ENCODE peak calls at places on chromosomes 1 and 21, in eight cellular contexts. One of them, this sample, is unnamed.

GRCh38 chr21:42164064-42164789 is 54.7 kb upstream of the ABCG1 start:
- DNase-seq in HCT116: peak
- DNase-seq in IMR-90: no peak
- DNase-seq in A549: no peak
- DNase-seq in adrenal gland: peak
- DNase-seq in ovary: no peak
- DNase-seq in transverse colon: peak
- DNase-seq in right lobe of liver: peak
- DNase-seq in this sample: peak

GRCh38 chr21:45386728-45387371 is 18.1 kb upstream of the COL18A1 start:
- DNase-seq in A549: no peak
- DNase-seq in ovary: peak
- DNase-seq in right lobe of liver: peak
- DNase-seq in adrenal gland: peak
- DNase-seq in IMR-90: peak
- DNase-seq in transverse colon: no peak
- DNase-seq in HCT116: no peak
- DNase-seq in this sample: peak

GRCh38 chr1:186535388-186536133 is 74.6 kb upstream of the PDC start:
- DNase-seq in A549: peak
- DNase-seq in right lobe of liver: no peak
- DNase-seq in transverse colon: no peak
- DNase-seq in HCT116: no peak
- DNase-seq in adrenal gland: no peak
- DNase-seq in ovary: no peak
- DNase-seq in IMR-90: peak
- DNase-seq in this sample: no peak

GRCh38 chr1:102691592-102692090 is 416.7 kb downstream of the COL11A1 start:
- DNase-seq in IMR-90: no peak
- DNase-seq in ovary: no peak
- DNase-seq in HCT116: no peak
- DNase-seq in right lobe of liver: no peak
- DNase-seq in transverse colon: no peak
- DNase-seq in A549: no peak
- DNase-seq in adrenal gland: no peak
- DNase-seq in this sample: no peak

GRCh38 chr1:206717237-206717989 is 32.7 kb downstream of the MAPKAPK2 start:
- DNase-seq in right lobe of liver: no peak
- DNase-seq in HCT116: no peak
- DNase-seq in transverse colon: peak
- DNase-seq in adrenal gland: no peak
- DNase-seq in IMR-90: no peak
- DNase-seq in ovary: no peak
- DNase-seq in A549: no peak
- DNase-seq in this sample: no peak

GRCh38 chr1:151459331-151460046 is at the start of gene POGZ:
- DNase-seq in A549: peak
- DNase-seq in ovary: peak
- DNase-seq in transverse colon: peak
- DNase-seq in adrenal gland: peak
- DNase-seq in HCT116: peak
- DNase-seq in right lobe of liver: peak
- DNase-seq in IMR-90: peak
- DNase-seq in this sample: peak

GRCh38 chr1:54489627-54490240 is 58.3 kb upstream of the ACOT11 start:
- DNase-seq in adrenal gland: no peak
- DNase-seq in right lobe of liver: no peak
- DNase-seq in A549: no peak
- DNase-seq in HCT116: no peak
- DNase-seq in transverse colon: no peak
- DNase-seq in IMR-90: no peak
- DNase-seq in ovary: no peak
- DNase-seq in this sample: no peak

GRCh38 chr1:29708818-29709710 is 472.7 kb downstream of the PTPRU start:
- DNase-seq in HCT116: no peak
- DNase-seq in transverse colon: no peak
- DNase-seq in IMR-90: peak
- DNase-seq in A549: peak
- DNase-seq in right lobe of liver: no peak
- DNase-seq in adrenal gland: no peak
- DNase-seq in ovary: no peak
- DNase-seq in this sample: no peak

GRCh38 chr1:29474274-29474824 is 238.0 kb downstream of the PTPRU start:
- DNase-seq in HCT116: no peak
- DNase-seq in transverse colon: no peak
- DNase-seq in A549: no peak
- DNase-seq in ovary: no peak
- DNase-seq in IMR-90: no peak
- DNase-seq in adrenal gland: no peak
- DNase-seq in right lobe of liver: no peak
- DNase-seq in this sample: no peak

GRCh38 chr1:87155180-87155579 is 173.5 kb upstream of the LMO4 start:
- DNase-seq in HCT116: no peak
- DNase-seq in adrenal gland: no peak
- DNase-seq in ovary: no peak
- DNase-seq in IMR-90: no peak
- DNase-seq in right lobe of liver: no peak
- DNase-seq in A549: no peak
- DNase-seq in transverse colon: no peak
- DNase-seq in this sample: no peak

GRCh38 chr1:87156124-87156523 is 172.6 kb upstream of the LMO4 start:
- DNase-seq in A549: no peak
- DNase-seq in HCT116: no peak
- DNase-seq in adrenal gland: no peak
- DNase-seq in transverse colon: no peak
- DNase-seq in ovary: no peak
- DNase-seq in right lobe of liver: no peak
- DNase-seq in IMR-90: no peak
- DNase-seq in this sample: no peak

GRCh38 chr1:87151500-87152421 is 176.9 kb upstream of the LMO4 start:
- DNase-seq in adrenal gland: no peak
- DNase-seq in right lobe of liver: peak
- DNase-seq in ovary: peak
- DNase-seq in A549: no peak
- DNase-seq in IMR-90: peak
- DNase-seq in transverse colon: peak
- DNase-seq in HCT116: no peak
- DNase-seq in this sample: peak

GRCh38 chr1:87155648-87156047 is 173.0 kb upstream of the LMO4 start:
- DNase-seq in ovary: no peak
- DNase-seq in IMR-90: no peak
- DNase-seq in right lobe of liver: no peak
- DNase-seq in transverse colon: no peak
- DNase-seq in A549: no peak
- DNase-seq in HCT116: no peak
- DNase-seq in adrenal gland: no peak
- DNase-seq in this sample: no peak

DNA sequence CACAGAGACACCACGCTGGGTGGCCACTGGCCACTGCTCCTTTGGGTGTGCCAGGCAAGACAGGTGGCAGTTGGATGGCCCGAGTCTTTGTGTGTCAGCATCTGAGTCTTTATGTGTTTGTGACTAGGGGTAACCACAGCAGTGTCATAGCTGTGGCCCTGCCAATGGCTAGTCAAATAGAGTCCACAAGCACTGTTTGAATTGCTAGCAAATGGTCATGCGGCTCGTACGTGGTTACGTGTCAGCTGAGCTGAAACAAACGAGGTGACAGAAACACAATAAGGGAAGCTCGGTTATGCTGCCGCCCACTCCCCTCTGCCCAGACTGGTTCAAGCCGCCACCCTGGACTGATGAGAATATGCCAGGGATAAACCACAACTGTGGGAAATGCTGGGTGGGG is 174.3 kb upstream of the LMO4 start:
- DNase-seq in right lobe of liver: no peak
- DNase-seq in IMR-90: no peak
- DNase-seq in HCT116: no peak
- DNase-seq in A549: no peak
- DNase-seq in ovary: no peak
- DNase-seq in adrenal gland: no peak
- DNase-seq in transverse colon: no peak
- DNase-seq in this sample: no peak
- H3K27ac ChIP-seq in right lobe of liver: no peak
- H3K27ac ChIP-seq in IMR-90: no peak
- H3K27ac ChIP-seq in HCT116: no peak
- H3K27ac ChIP-seq in A549: no peak
- H3K27ac ChIP-seq in ovary: no peak
- H3K27ac ChIP-seq in adrenal gland: no peak
- H3K27ac ChIP-seq in transverse colon: no peak
- H3K27ac ChIP-seq in this sample: no peak

GRCh38 chr1:30765610-30766434 is 8.2 kb upstream of the LAPTM5 start:
- DNase-seq in A549: no peak
- DNase-seq in IMR-90: no peak
- DNase-seq in adrenal gland: no peak
- DNase-seq in transverse colon: no peak
- DNase-seq in ovary: no peak
- DNase-seq in HCT116: no peak
- DNase-seq in right lobe of liver: no peak
- DNase-seq in this sample: no peak
- TF ChIP-seq POLR2A in A549: no peak
- TF ChIP-seq POLR2A in IMR-90: no peak
- TF ChIP-seq POLR2A in adrenal gland: no peak
- TF ChIP-seq POLR2A in transverse colon: no peak
- TF ChIP-seq POLR2A in ovary: no peak
- TF ChIP-seq POLR2A in HCT116: no peak
- TF ChIP-seq POLR2A in right lobe of liver: no peak
- TF ChIP-seq POLR2A in this sample: no peak

GRCh38 chr1:169680377-169681019 is 30.9 kb downstream of the SELL start:
- DNase-seq in HCT116: no peak
- DNase-seq in A549: no peak
- DNase-seq in adrenal gland: no peak
- DNase-seq in ovary: no peak
- DNase-seq in transverse colon: no peak
- DNase-seq in right lobe of liver: no peak
- DNase-seq in IMR-90: no peak
- DNase-seq in this sample: no peak

GRCh38 chr1:169676001-169676400 is 35.4 kb downstream of the SELL start:
- DNase-seq in IMR-90: peak
- DNase-seq in transverse colon: no peak
- DNase-seq in A549: no peak
- DNase-seq in right lobe of liver: no peak
- DNase-seq in adrenal gland: no peak
- DNase-seq in HCT116: no peak
- DNase-seq in ovary: no peak
- DNase-seq in this sample: no peak

GRCh38 chr1:169681094-169681493 is 30.3 kb downstream of the SELL start:
- DNase-seq in transverse colon: no peak
- DNase-seq in HCT116: no peak
- DNase-seq in adrenal gland: no peak
- DNase-seq in A549: no peak
- DNase-seq in right lobe of liver: no peak
- DNase-seq in ovary: no peak
- DNase-seq in IMR-90: no peak
- DNase-seq in this sample: no peak

GRCh38 chr1:169682077-169682476 is 29.3 kb downstream of the SELL start:
- DNase-seq in HCT116: no peak
- DNase-seq in adrenal gland: no peak
- DNase-seq in ovary: no peak
- DNase-seq in A549: no peak
- DNase-seq in right lobe of liver: no peak
- DNase-seq in IMR-90: no peak
- DNase-seq in transverse colon: no peak
- DNase-seq in this sample: no peak

DNA sequence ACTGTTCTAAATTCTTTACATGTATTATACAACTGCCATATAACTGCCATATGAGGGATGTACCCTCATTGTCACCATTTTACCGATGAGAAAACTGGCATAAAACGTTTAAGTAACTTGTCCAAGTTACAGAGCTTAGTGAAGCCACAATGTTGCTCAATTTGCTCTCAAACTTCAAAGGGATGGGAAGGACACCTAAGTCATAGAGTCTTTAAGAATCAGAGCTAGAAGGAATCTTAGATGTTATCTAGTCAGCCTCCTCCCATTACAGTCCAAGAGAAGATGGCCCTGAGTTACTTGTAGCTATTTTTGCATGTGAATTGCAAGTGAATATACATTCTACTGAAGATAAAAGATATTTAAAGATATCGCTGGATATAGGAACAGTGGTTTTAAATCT is 31.7 kb downstream of the SELL start:
- DNase-seq in A549: no peak
- DNase-seq in transverse colon: no peak
- DNase-seq in ovary: no peak
- DNase-seq in HCT116: no peak
- DNase-seq in IMR-90: no peak
- DNase-seq in adrenal gland: no peak
- DNase-seq in right lobe of liver: no peak
- DNase-seq in this sample: no peak
- H3K27ac ChIP-seq in A549: no peak
- H3K27ac ChIP-seq in transverse colon: no peak
- H3K27ac ChIP-seq in ovary: no peak
- H3K27ac ChIP-seq in HCT116: no peak
- H3K27ac ChIP-seq in IMR-90: no peak
- H3K27ac ChIP-seq in adrenal gland: no peak
- H3K27ac ChIP-seq in right lobe of liver: no peak
- H3K27ac ChIP-seq in this sample: no peak

GRCh38 chr1:64405833-64406232 is 64.1 kb upstream of the CACHD1 start:
- DNase-seq in IMR-90: no peak
- DNase-seq in HCT116: no peak
- DNase-seq in A549: no peak
- DNase-seq in adrenal gland: no peak
- DNase-seq in ovary: no peak
- DNase-seq in right lobe of liver: no peak
- DNase-seq in transverse colon: no peak
- DNase-seq in this sample: no peak

GRCh38 chr1:64398937-64399336 is 71.0 kb upstream of the CACHD1 start:
- DNase-seq in ovary: no peak
- DNase-seq in adrenal gland: no peak
- DNase-seq in HCT116: no peak
- DNase-seq in IMR-90: no peak
- DNase-seq in right lobe of liver: no peak
- DNase-seq in A549: no peak
- DNase-seq in transverse colon: no peak
- DNase-seq in this sample: no peak

GRCh38 chr1:64403331-64403730 is 66.6 kb upstream of the CACHD1 start:
- DNase-seq in transverse colon: no peak
- DNase-seq in A549: no peak
- DNase-seq in adrenal gland: no peak
- DNase-seq in IMR-90: no peak
- DNase-seq in right lobe of liver: no peak
- DNase-seq in HCT116: no peak
- DNase-seq in ovary: no peak
- DNase-seq in this sample: no peak

GRCh38 chr1:64401285-64401684 is 68.6 kb upstream of the CACHD1 start:
- DNase-seq in adrenal gland: no peak
- DNase-seq in A549: no peak
- DNase-seq in transverse colon: no peak
- DNase-seq in HCT116: no peak
- DNase-seq in right lobe of liver: no peak
- DNase-seq in ovary: no peak
- DNase-seq in IMR-90: no peak
- DNase-seq in this sample: no peak

DNA sequence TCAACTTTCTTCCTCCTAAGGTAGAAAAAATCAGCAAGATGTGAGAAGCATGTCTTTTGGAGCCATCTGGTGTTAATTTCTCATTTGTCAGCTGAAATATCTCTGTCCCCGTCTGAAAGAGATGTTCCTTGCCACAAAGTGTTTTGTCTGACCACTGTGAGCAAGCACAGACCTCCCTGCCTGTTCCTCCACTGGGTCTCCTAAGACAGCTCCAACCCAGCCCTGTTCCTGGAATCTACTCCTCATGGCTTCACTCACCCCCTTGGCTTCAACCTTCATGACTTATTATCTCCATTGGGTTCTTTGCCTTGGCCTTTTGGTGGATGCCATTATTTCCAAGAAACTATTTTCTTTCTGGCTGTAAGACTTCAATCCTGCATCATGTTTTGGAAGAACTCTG is 65.7 kb upstream of the CACHD1 start:
- DNase-seq in ovary: no peak
- DNase-seq in right lobe of liver: no peak
- DNase-seq in adrenal gland: no peak
- DNase-seq in A549: no peak
- DNase-seq in IMR-90: no peak
- DNase-seq in transverse colon: no peak
- DNase-seq in HCT116: no peak
- DNase-seq in this sample: no peak
- TF ChIP-seq POLR2A in ovary: no peak
- TF ChIP-seq POLR2A in right lobe of liver: no peak
- TF ChIP-seq POLR2A in adrenal gland: no peak
- TF ChIP-seq POLR2A in A549: no peak
- TF ChIP-seq POLR2A in IMR-90: no peak
- TF ChIP-seq POLR2A in transverse colon: no peak
- TF ChIP-seq POLR2A in HCT116: no peak
- TF ChIP-seq POLR2A in this sample: no peak

This sample was measured in heart left ventricle.